ENCODE peak calls at places on chromosomes 1 and 21, in eight cellular contexts. One of them, this sample, is unnamed.
A peak's percentile ranks its signal among the peaks of the same experiment; 100 is the strongest.

GRCh38 chr1:213989740-213990472 is 2.1 kb downstream of the PROX1 start:
- DNase-seq in spleen: no peak
- DNase-seq in keratinocyte: no peak
- DNase-seq in right cardiac atrium: no peak
- DNase-seq in AG09309: no peak
- DNase-seq in fibroblast of mammary gland: no peak
- DNase-seq in GM23338: peak; percentile 39
- DNase-seq in left ventricle myocardium inferior: no peak
- DNase-seq in this sample: no peak

GRCh38 chr1:27141266-27142003 is 13.5 kb downstream of the SLC9A1 start:
- DNase-seq in GM23338: peak; percentile 71
- DNase-seq in right cardiac atrium: no peak
- DNase-seq in left ventricle myocardium inferior: no peak
- DNase-seq in spleen: no peak
- DNase-seq in fibroblast of mammary gland: no peak
- DNase-seq in keratinocyte: no peak
- DNase-seq in AG09309: no peak
- DNase-seq in this sample: no peak

GRCh38 chr1:38508272-38508671 is 351.3 kb downstream of the RRAGC start:
- DNase-seq in right cardiac atrium: no peak
- DNase-seq in GM23338: peak; percentile 29
- DNase-seq in left ventricle myocardium inferior: no peak
- DNase-seq in keratinocyte: no peak
- DNase-seq in spleen: no peak
- DNase-seq in fibroblast of mammary gland: no peak
- DNase-seq in AG09309: no peak
- DNase-seq in this sample: no peak

GRCh38 chr1:198696211-198696610 is 57.4 kb downstream of the PTPRC start:
- DNase-seq in GM23338: no peak
- DNase-seq in fibroblast of mammary gland: no peak
- DNase-seq in spleen: no peak
- DNase-seq in left ventricle myocardium inferior: no peak
- DNase-seq in AG09309: no peak
- DNase-seq in right cardiac atrium: no peak
- DNase-seq in keratinocyte: no peak
- DNase-seq in this sample: no peak

GRCh38 chr1:25253911-25254310 is 6.7 kb upstream of the RSRP1 start:
- DNase-seq in GM23338: peak; percentile 48
- DNase-seq in left ventricle myocardium inferior: no peak
- DNase-seq in keratinocyte: no peak
- DNase-seq in right cardiac atrium: no peak
- DNase-seq in fibroblast of mammary gland: no peak
- DNase-seq in spleen: no peak
- DNase-seq in AG09309: no peak
- DNase-seq in this sample: no peak

GRCh38 chr1:204286841-204287387 is 72.8 kb downstream of the PLEKHA6 start:
- DNase-seq in left ventricle myocardium inferior: no peak
- DNase-seq in right cardiac atrium: peak; percentile 64
- DNase-seq in GM23338: no peak
- DNase-seq in AG09309: no peak
- DNase-seq in keratinocyte: no peak
- DNase-seq in fibroblast of mammary gland: no peak
- DNase-seq in spleen: no peak
- DNase-seq in this sample: peak; percentile 39

GRCh38 chr1:34763142-34763781 is 3.7 kb downstream of the GJB4 start:
- DNase-seq in left ventricle myocardium inferior: no peak
- DNase-seq in keratinocyte: peak; percentile 94
- DNase-seq in spleen: no peak
- DNase-seq in AG09309: no peak
- DNase-seq in GM23338: peak; percentile 64
- DNase-seq in fibroblast of mammary gland: peak; percentile 9
- DNase-seq in right cardiac atrium: no peak
- DNase-seq in this sample: no peak

GRCh38 chr1:46520063-46520911 is 30.7 kb downstream of the DMBX1 start:
- DNase-seq in right cardiac atrium: no peak
- DNase-seq in AG09309: peak; percentile 31
- DNase-seq in left ventricle myocardium inferior: no peak
- DNase-seq in keratinocyte: no peak
- DNase-seq in spleen: peak; percentile 56
- DNase-seq in GM23338: peak; percentile 64
- DNase-seq in fibroblast of mammary gland: peak; percentile 61
- DNase-seq in this sample: no peak

GRCh38 chr1:3068400-3069361 is at the start of gene PRDM16:
- DNase-seq in fibroblast of mammary gland: peak; percentile 12
- DNase-seq in GM23338: peak; percentile 78
- DNase-seq in left ventricle myocardium inferior: peak; percentile 51
- DNase-seq in AG09309: peak; percentile 8
- DNase-seq in spleen: peak; percentile 29
- DNase-seq in right cardiac atrium: peak; percentile 70
- DNase-seq in keratinocyte: no peak
- DNase-seq in this sample: no peak

GRCh38 chr1:227451954-227452353 is 111.4 kb upstream of the ZNF678 start:
- DNase-seq in left ventricle myocardium inferior: no peak
- DNase-seq in spleen: no peak
- DNase-seq in GM23338: no peak
- DNase-seq in AG09309: no peak
- DNase-seq in keratinocyte: no peak
- DNase-seq in fibroblast of mammary gland: no peak
- DNase-seq in right cardiac atrium: no peak
- DNase-seq in this sample: no peak

GRCh38 chr1:48858200-48858599 is 81.5 kb upstream of the BEND5 start:
- DNase-seq in fibroblast of mammary gland: peak; percentile 62
- DNase-seq in spleen: no peak
- DNase-seq in GM23338: no peak
- DNase-seq in left ventricle myocardium inferior: no peak
- DNase-seq in right cardiac atrium: no peak
- DNase-seq in AG09309: no peak
- DNase-seq in keratinocyte: no peak
- DNase-seq in this sample: no peak

GRCh38 chr21:43331962-43332458 is 94.9 kb downstream of the SIK1 start:
- DNase-seq in keratinocyte: no peak
- DNase-seq in AG09309: no peak
- DNase-seq in fibroblast of mammary gland: peak; percentile 86
- DNase-seq in right cardiac atrium: peak; percentile 83
- DNase-seq in left ventricle myocardium inferior: no peak
- DNase-seq in GM23338: no peak
- DNase-seq in spleen: no peak
- DNase-seq in this sample: peak; percentile 56

GRCh38 chr1:63773815-63774616 is at the start of gene ROR1:
- DNase-seq in right cardiac atrium: peak; percentile 94
- DNase-seq in AG09309: no peak
- DNase-seq in GM23338: peak; percentile 96
- DNase-seq in keratinocyte: no peak
- DNase-seq in spleen: peak; percentile 92
- DNase-seq in left ventricle myocardium inferior: peak; percentile 89
- DNase-seq in fibroblast of mammary gland: peak; percentile 83
- DNase-seq in this sample: peak; percentile 88

GRCh38 chr1:228884615-228885566 is 149.6 kb downstream of the RHOU start:
- DNase-seq in GM23338: no peak
- DNase-seq in fibroblast of mammary gland: no peak
- DNase-seq in right cardiac atrium: no peak
- DNase-seq in AG09309: no peak
- DNase-seq in left ventricle myocardium inferior: no peak
- DNase-seq in keratinocyte: no peak
- DNase-seq in spleen: no peak
- DNase-seq in this sample: no peak

GRCh38 chr1:58358311-58358710 is 188.2 kb downstream of the OMA1 start:
- DNase-seq in right cardiac atrium: no peak
- DNase-seq in left ventricle myocardium inferior: no peak
- DNase-seq in fibroblast of mammary gland: peak; percentile 52
- DNase-seq in AG09309: peak; percentile 16
- DNase-seq in spleen: no peak
- DNase-seq in keratinocyte: no peak
- DNase-seq in GM23338: peak; percentile 17
- DNase-seq in this sample: no peak

GRCh38 chr1:18951818-18952391 is 4.6 kb downstream of the IFFO2 start:
- DNase-seq in GM23338: no peak
- DNase-seq in right cardiac atrium: peak; percentile 55
- DNase-seq in fibroblast of mammary gland: no peak
- DNase-seq in spleen: no peak
- DNase-seq in left ventricle myocardium inferior: no peak
- DNase-seq in AG09309: no peak
- DNase-seq in keratinocyte: no peak
- DNase-seq in this sample: no peak

GRCh38 chr1:205849619-205850355 is at the start of gene PM20D1:
- DNase-seq in keratinocyte: peak; percentile 32
- DNase-seq in fibroblast of mammary gland: peak; percentile 92
- DNase-seq in AG09309: no peak
- DNase-seq in right cardiac atrium: peak; percentile 92
- DNase-seq in left ventricle myocardium inferior: peak; percentile 84
- DNase-seq in spleen: peak; percentile 90
- DNase-seq in GM23338: peak; percentile 100
- DNase-seq in this sample: peak; percentile 89
- H3K4me3 ChIP-seq in keratinocyte: peak within 1 kb of the TSS; percentile 27
- H3K4me3 ChIP-seq in fibroblast of mammary gland: peak within 1 kb of the TSS; percentile 53
- H3K4me3 ChIP-seq in AG09309: no peak within 1 kb of the TSS
- H3K4me3 ChIP-seq in right cardiac atrium: peak within 1 kb of the TSS; percentile 44
- H3K4me3 ChIP-seq in left ventricle myocardium inferior: peak within 1 kb of the TSS; percentile 74
- H3K4me3 ChIP-seq in spleen: peak within 1 kb of the TSS; percentile 44
- H3K4me3 ChIP-seq in GM23338: peak within 1 kb of the TSS; percentile 53
- H3K4me3 ChIP-seq in this sample: peak within 1 kb of the TSS; percentile 15

GRCh38 chr1:14265515-14265914 is 333.0 kb upstream of the KAZN start:
- DNase-seq in AG09309: no peak
- DNase-seq in spleen: no peak
- DNase-seq in fibroblast of mammary gland: no peak
- DNase-seq in right cardiac atrium: no peak
- DNase-seq in left ventricle myocardium inferior: no peak
- DNase-seq in GM23338: no peak
- DNase-seq in keratinocyte: no peak
- DNase-seq in this sample: no peak
- H3K4me3 ChIP-seq in AG09309: no peak overlapping the region
- H3K4me3 ChIP-seq in spleen: no peak overlapping the region
- H3K4me3 ChIP-seq in fibroblast of mammary gland: no peak overlapping the region
- H3K4me3 ChIP-seq in right cardiac atrium: no peak overlapping the region
- H3K4me3 ChIP-seq in left ventricle myocardium inferior: no peak overlapping the region
- H3K4me3 ChIP-seq in GM23338: no peak overlapping the region
- H3K4me3 ChIP-seq in keratinocyte: no peak overlapping the region
- H3K4me3 ChIP-seq in this sample: no peak overlapping the region

GRCh38 chr1:6861075-6861724 is 75.9 kb downstream of the CAMTA1 start:
- DNase-seq in keratinocyte: no peak
- DNase-seq in GM23338: no peak
- DNase-seq in AG09309: no peak
- DNase-seq in spleen: no peak
- DNase-seq in left ventricle myocardium inferior: no peak
- DNase-seq in right cardiac atrium: no peak
- DNase-seq in fibroblast of mammary gland: no peak
- DNase-seq in this sample: no peak

GRCh38 chr1:6858586-6858985 is 73.3 kb downstream of the CAMTA1 start:
- DNase-seq in fibroblast of mammary gland: no peak
- DNase-seq in right cardiac atrium: no peak
- DNase-seq in GM23338: no peak
- DNase-seq in keratinocyte: no peak
- DNase-seq in AG09309: no peak
- DNase-seq in left ventricle myocardium inferior: no peak
- DNase-seq in spleen: no peak
- DNase-seq in this sample: no peak

GRCh38 chr1:6862906-6863305 is 77.7 kb downstream of the CAMTA1 start:
- DNase-seq in GM23338: no peak
- DNase-seq in right cardiac atrium: no peak
- DNase-seq in fibroblast of mammary gland: no peak
- DNase-seq in spleen: no peak
- DNase-seq in AG09309: no peak
- DNase-seq in left ventricle myocardium inferior: no peak
- DNase-seq in keratinocyte: no peak
- DNase-seq in this sample: no peak

GRCh38 chr1:6859415-6860343 is 74.4 kb downstream of the CAMTA1 start:
- DNase-seq in spleen: no peak
- DNase-seq in left ventricle myocardium inferior: no peak
- DNase-seq in fibroblast of mammary gland: peak; percentile 98
- DNase-seq in AG09309: peak; percentile 94
- DNase-seq in right cardiac atrium: no peak
- DNase-seq in keratinocyte: peak; percentile 67
- DNase-seq in GM23338: no peak
- DNase-seq in this sample: no peak

GRCh38 chr1:6860401-6860800 is 75.1 kb downstream of the CAMTA1 start:
- DNase-seq in keratinocyte: no peak
- DNase-seq in spleen: no peak
- DNase-seq in fibroblast of mammary gland: peak; percentile 67
- DNase-seq in left ventricle myocardium inferior: no peak
- DNase-seq in GM23338: no peak
- DNase-seq in right cardiac atrium: no peak
- DNase-seq in AG09309: no peak
- DNase-seq in this sample: peak; percentile 38
- H3K4me3 ChIP-seq in keratinocyte: no peak overlapping the region
- H3K4me3 ChIP-seq in spleen: no peak overlapping the region
- H3K4me3 ChIP-seq in fibroblast of mammary gland: no peak overlapping the region
- H3K4me3 ChIP-seq in left ventricle myocardium inferior: no peak overlapping the region
- H3K4me3 ChIP-seq in GM23338: no peak overlapping the region
- H3K4me3 ChIP-seq in right cardiac atrium: no peak overlapping the region
- H3K4me3 ChIP-seq in AG09309: no peak overlapping the region
- H3K4me3 ChIP-seq in this sample: no peak overlapping the region

GRCh38 chr1:154344977-154345837 is 19.9 kb downstream of the ATP8B2 start:
- DNase-seq in spleen: peak; percentile 84
- DNase-seq in AG09309: no peak
- DNase-seq in left ventricle myocardium inferior: no peak
- DNase-seq in GM23338: peak; percentile 90
- DNase-seq in keratinocyte: no peak
- DNase-seq in right cardiac atrium: peak; percentile 79
- DNase-seq in fibroblast of mammary gland: peak; percentile 69
- DNase-seq in this sample: no peak

GRCh38 chr1:154342836-154343472 is 17.6 kb downstream of the ATP8B2 start:
- DNase-seq in keratinocyte: no peak
- DNase-seq in GM23338: no peak
- DNase-seq in right cardiac atrium: peak; percentile 76
- DNase-seq in left ventricle myocardium inferior: no peak
- DNase-seq in spleen: peak; percentile 91
- DNase-seq in fibroblast of mammary gland: no peak
- DNase-seq in AG09309: no peak
- DNase-seq in this sample: no peak

GRCh38 chr1:154338875-154339274 is 13.6 kb downstream of the ATP8B2 start:
- DNase-seq in GM23338: no peak
- DNase-seq in keratinocyte: no peak
- DNase-seq in AG09309: no peak
- DNase-seq in right cardiac atrium: no peak
- DNase-seq in fibroblast of mammary gland: no peak
- DNase-seq in left ventricle myocardium inferior: no peak
- DNase-seq in spleen: no peak
- DNase-seq in this sample: no peak

GRCh38 chr1:154346276-154346914 is 21.1 kb downstream of the ATP8B2 start:
- DNase-seq in AG09309: no peak
- DNase-seq in spleen: no peak
- DNase-seq in right cardiac atrium: no peak
- DNase-seq in GM23338: no peak
- DNase-seq in keratinocyte: no peak
- DNase-seq in fibroblast of mammary gland: no peak
- DNase-seq in left ventricle myocardium inferior: no peak
- DNase-seq in this sample: no peak

GRCh38 chr1:154342132-154342531 is 16.8 kb downstream of the ATP8B2 start:
- DNase-seq in spleen: no peak
- DNase-seq in keratinocyte: no peak
- DNase-seq in AG09309: no peak
- DNase-seq in right cardiac atrium: no peak
- DNase-seq in GM23338: no peak
- DNase-seq in fibroblast of mammary gland: no peak
- DNase-seq in left ventricle myocardium inferior: no peak
- DNase-seq in this sample: no peak
- H3K4me3 ChIP-seq in spleen: no peak overlapping the region
- H3K4me3 ChIP-seq in keratinocyte: no peak overlapping the region
- H3K4me3 ChIP-seq in AG09309: no peak overlapping the region
- H3K4me3 ChIP-seq in right cardiac atrium: no peak overlapping the region
- H3K4me3 ChIP-seq in GM23338: no peak overlapping the region
- H3K4me3 ChIP-seq in fibroblast of mammary gland: no peak overlapping the region
- H3K4me3 ChIP-seq in left ventricle myocardium inferior: no peak overlapping the region
- H3K4me3 ChIP-seq in this sample: no peak overlapping the region

GRCh38 chr21:44930543-44930981 is 9.3 kb upstream of the SLX9 start:
- DNase-seq in keratinocyte: no peak
- DNase-seq in AG09309: no peak
- DNase-seq in GM23338: no peak
- DNase-seq in left ventricle myocardium inferior: peak; percentile 37
- DNase-seq in right cardiac atrium: peak; percentile 81
- DNase-seq in spleen: peak; percentile 93
- DNase-seq in fibroblast of mammary gland: no peak
- DNase-seq in this sample: no peak
- H3K4me3 ChIP-seq in keratinocyte: no peak overlapping the region
- H3K4me3 ChIP-seq in AG09309: no peak overlapping the region
- H3K4me3 ChIP-seq in GM23338: peak overlapping the region; percentile 61
- H3K4me3 ChIP-seq in left ventricle myocardium inferior: no peak overlapping the region
- H3K4me3 ChIP-seq in right cardiac atrium: no peak overlapping the region
- H3K4me3 ChIP-seq in spleen: peak overlapping the region; percentile 68
- H3K4me3 ChIP-seq in fibroblast of mammary gland: no peak overlapping the region
- H3K4me3 ChIP-seq in this sample: no peak overlapping the region